ENCODE peak calls at places on chromosome 19, in six cellular contexts. One of them, this sample, is unnamed.

GRCh38 chr19:4556574-4557185 is 2.8 kb downstream of the SEMA6B start:
- DNase-seq in CD8-positive, alpha-beta T cell: no peak
- DNase-seq in NB4: peak
- DNase-seq in stimulated activated CD4-positive, alpha-beta T cell treated with anti-CD3 and anti-CD28 coated beads, Interleukin-12 subunit alpha, Interleukin-12 subunit beta, amount 100 ng/mL, for 4 hours: peak
- DNase-seq in stimulated activated CD8-positive, alpha-beta memory T cell treated with anti-CD3 and anti-CD28 coated beads, Interleukin-4, amount 100 ng/mL, for 1 hour: no peak
- DNase-seq in prostate gland: no peak
- DNase-seq in this sample: no peak

GRCh38 chr19:7730286-7731217 is 1.4 kb downstream of the CLEC4G start:
- DNase-seq in CD8-positive, alpha-beta T cell: no peak
- DNase-seq in NB4: no peak
- DNase-seq in stimulated activated CD8-positive, alpha-beta memory T cell treated with anti-CD3 and anti-CD28 coated beads, Interleukin-4, amount 100 ng/mL, for 1 hour: no peak
- DNase-seq in prostate gland: no peak
- DNase-seq in stimulated activated CD4-positive, alpha-beta T cell treated with anti-CD3 and anti-CD28 coated beads, Interleukin-12 subunit alpha, Interleukin-12 subunit beta, amount 100 ng/mL, for 4 hours: no peak
- DNase-seq in this sample: no peak

GRCh38 chr19:58361900-58362271 is 665 bp downstream of the ZNF497 start:
- DNase-seq in stimulated activated CD4-positive, alpha-beta T cell treated with anti-CD3 and anti-CD28 coated beads, Interleukin-12 subunit alpha, Interleukin-12 subunit beta, amount 100 ng/mL, for 4 hours: peak
- DNase-seq in CD8-positive, alpha-beta T cell: peak
- DNase-seq in prostate gland: peak
- DNase-seq in NB4: peak
- DNase-seq in stimulated activated CD8-positive, alpha-beta memory T cell treated with anti-CD3 and anti-CD28 coated beads, Interleukin-4, amount 100 ng/mL, for 1 hour: no peak
- DNase-seq in this sample: no peak

GRCh38 chr19:6707658-6708018 is 12.8 kb downstream of the C3 start:
- DNase-seq in prostate gland: no peak
- DNase-seq in CD8-positive, alpha-beta T cell: no peak
- DNase-seq in NB4: no peak
- DNase-seq in stimulated activated CD8-positive, alpha-beta memory T cell treated with anti-CD3 and anti-CD28 coated beads, Interleukin-4, amount 100 ng/mL, for 1 hour: no peak
- DNase-seq in stimulated activated CD4-positive, alpha-beta T cell treated with anti-CD3 and anti-CD28 coated beads, Interleukin-12 subunit alpha, Interleukin-12 subunit beta, amount 100 ng/mL, for 4 hours: no peak
- DNase-seq in this sample: no peak

GRCh38 chr19:5881543-5882299 is 11.4 kb upstream of the FUT5 start:
- DNase-seq in stimulated activated CD8-positive, alpha-beta memory T cell treated with anti-CD3 and anti-CD28 coated beads, Interleukin-4, amount 100 ng/mL, for 1 hour: no peak
- DNase-seq in prostate gland: no peak
- DNase-seq in stimulated activated CD4-positive, alpha-beta T cell treated with anti-CD3 and anti-CD28 coated beads, Interleukin-12 subunit alpha, Interleukin-12 subunit beta, amount 100 ng/mL, for 4 hours: no peak
- DNase-seq in NB4: no peak
- DNase-seq in CD8-positive, alpha-beta T cell: no peak
- DNase-seq in this sample: no peak

GRCh38 chr19:2171349-2172145 is 7.8 kb downstream of the DOT1L start:
- DNase-seq in stimulated activated CD8-positive, alpha-beta memory T cell treated with anti-CD3 and anti-CD28 coated beads, Interleukin-4, amount 100 ng/mL, for 1 hour: peak
- DNase-seq in prostate gland: no peak
- DNase-seq in stimulated activated CD4-positive, alpha-beta T cell treated with anti-CD3 and anti-CD28 coated beads, Interleukin-12 subunit alpha, Interleukin-12 subunit beta, amount 100 ng/mL, for 4 hours: peak
- DNase-seq in NB4: no peak
- DNase-seq in CD8-positive, alpha-beta T cell: peak
- DNase-seq in this sample: no peak

GRCh38 chr19:7337380-7338194 is 11.2 kb upstream of the ARHGEF18 start:
- DNase-seq in prostate gland: no peak
- DNase-seq in stimulated activated CD4-positive, alpha-beta T cell treated with anti-CD3 and anti-CD28 coated beads, Interleukin-12 subunit alpha, Interleukin-12 subunit beta, amount 100 ng/mL, for 4 hours: no peak
- DNase-seq in CD8-positive, alpha-beta T cell: no peak
- DNase-seq in NB4: peak
- DNase-seq in stimulated activated CD8-positive, alpha-beta memory T cell treated with anti-CD3 and anti-CD28 coated beads, Interleukin-4, amount 100 ng/mL, for 1 hour: no peak
- DNase-seq in this sample: no peak

GRCh38 chr19:13153627-13154240 is 3.5 kb downstream of the IER2 start:
- DNase-seq in stimulated activated CD8-positive, alpha-beta memory T cell treated with anti-CD3 and anti-CD28 coated beads, Interleukin-4, amount 100 ng/mL, for 1 hour: no peak
- DNase-seq in NB4: peak
- DNase-seq in prostate gland: no peak
- DNase-seq in stimulated activated CD4-positive, alpha-beta T cell treated with anti-CD3 and anti-CD28 coated beads, Interleukin-12 subunit alpha, Interleukin-12 subunit beta, amount 100 ng/mL, for 4 hours: peak
- DNase-seq in CD8-positive, alpha-beta T cell: no peak
- DNase-seq in this sample: no peak

GRCh38 chr19:53157601-53158000 is 1.3 kb downstream of the ZNF347 start:
- DNase-seq in prostate gland: peak
- DNase-seq in stimulated activated CD8-positive, alpha-beta memory T cell treated with anti-CD3 and anti-CD28 coated beads, Interleukin-4, amount 100 ng/mL, for 1 hour: no peak
- DNase-seq in NB4: no peak
- DNase-seq in stimulated activated CD4-positive, alpha-beta T cell treated with anti-CD3 and anti-CD28 coated beads, Interleukin-12 subunit alpha, Interleukin-12 subunit beta, amount 100 ng/mL, for 4 hours: no peak
- DNase-seq in CD8-positive, alpha-beta T cell: no peak
- DNase-seq in this sample: no peak

GRCh38 chr19:48137411-48137810 is 26.8 kb upstream of the PLA2G4C start:
- DNase-seq in NB4: no peak
- DNase-seq in CD8-positive, alpha-beta T cell: no peak
- DNase-seq in stimulated activated CD4-positive, alpha-beta T cell treated with anti-CD3 and anti-CD28 coated beads, Interleukin-12 subunit alpha, Interleukin-12 subunit beta, amount 100 ng/mL, for 4 hours: no peak
- DNase-seq in prostate gland: no peak
- DNase-seq in stimulated activated CD8-positive, alpha-beta memory T cell treated with anti-CD3 and anti-CD28 coated beads, Interleukin-4, amount 100 ng/mL, for 1 hour: no peak
- DNase-seq in this sample: no peak

GRCh38 chr19:38875656-38876345 is 2.3 kb downstream of the RINL start:
- DNase-seq in stimulated activated CD8-positive, alpha-beta memory T cell treated with anti-CD3 and anti-CD28 coated beads, Interleukin-4, amount 100 ng/mL, for 1 hour: no peak
- DNase-seq in NB4: no peak
- DNase-seq in stimulated activated CD4-positive, alpha-beta T cell treated with anti-CD3 and anti-CD28 coated beads, Interleukin-12 subunit alpha, Interleukin-12 subunit beta, amount 100 ng/mL, for 4 hours: no peak
- DNase-seq in CD8-positive, alpha-beta T cell: no peak
- DNase-seq in prostate gland: no peak
- DNase-seq in this sample: no peak

GRCh38 chr19:7925171-7925837 is 631 bp downstream of the CTXN1 start:
- DNase-seq in CD8-positive, alpha-beta T cell: peak
- DNase-seq in stimulated activated CD8-positive, alpha-beta memory T cell treated with anti-CD3 and anti-CD28 coated beads, Interleukin-4, amount 100 ng/mL, for 1 hour: peak
- DNase-seq in prostate gland: peak
- DNase-seq in NB4: peak
- DNase-seq in stimulated activated CD4-positive, alpha-beta T cell treated with anti-CD3 and anti-CD28 coated beads, Interleukin-12 subunit alpha, Interleukin-12 subunit beta, amount 100 ng/mL, for 4 hours: peak
- DNase-seq in this sample: peak

GRCh38 chr19:40744554-40745401 is 5.5 kb downstream of the ACTMAP start:
- DNase-seq in prostate gland: no peak
- DNase-seq in stimulated activated CD8-positive, alpha-beta memory T cell treated with anti-CD3 and anti-CD28 coated beads, Interleukin-4, amount 100 ng/mL, for 1 hour: no peak
- DNase-seq in stimulated activated CD4-positive, alpha-beta T cell treated with anti-CD3 and anti-CD28 coated beads, Interleukin-12 subunit alpha, Interleukin-12 subunit beta, amount 100 ng/mL, for 4 hours: no peak
- DNase-seq in NB4: no peak
- DNase-seq in CD8-positive, alpha-beta T cell: peak
- DNase-seq in this sample: no peak

GRCh38 chr19:56476671-56477428 is at the start of gene ZNF667:
- DNase-seq in prostate gland: peak
- DNase-seq in NB4: no peak
- DNase-seq in stimulated activated CD8-positive, alpha-beta memory T cell treated with anti-CD3 and anti-CD28 coated beads, Interleukin-4, amount 100 ng/mL, for 1 hour: no peak
- DNase-seq in CD8-positive, alpha-beta T cell: peak
- DNase-seq in stimulated activated CD4-positive, alpha-beta T cell treated with anti-CD3 and anti-CD28 coated beads, Interleukin-12 subunit alpha, Interleukin-12 subunit beta, amount 100 ng/mL, for 4 hours: peak
- DNase-seq in this sample: peak

GRCh38 chr19:47514151-47514868 is 553 bp downstream of the NAPA start:
- DNase-seq in prostate gland: no peak
- DNase-seq in stimulated activated CD8-positive, alpha-beta memory T cell treated with anti-CD3 and anti-CD28 coated beads, Interleukin-4, amount 100 ng/mL, for 1 hour: no peak
- DNase-seq in NB4: peak
- DNase-seq in CD8-positive, alpha-beta T cell: no peak
- DNase-seq in stimulated activated CD4-positive, alpha-beta T cell treated with anti-CD3 and anti-CD28 coated beads, Interleukin-12 subunit alpha, Interleukin-12 subunit beta, amount 100 ng/mL, for 4 hours: no peak
- DNase-seq in this sample: no peak

GRCh38 chr19:41359741-41360140 is 4.2 kb downstream of the B9D2 start:
- DNase-seq in stimulated activated CD4-positive, alpha-beta T cell treated with anti-CD3 and anti-CD28 coated beads, Interleukin-12 subunit alpha, Interleukin-12 subunit beta, amount 100 ng/mL, for 4 hours: no peak
- DNase-seq in prostate gland: no peak
- DNase-seq in CD8-positive, alpha-beta T cell: no peak
- DNase-seq in NB4: no peak
- DNase-seq in stimulated activated CD8-positive, alpha-beta memory T cell treated with anti-CD3 and anti-CD28 coated beads, Interleukin-4, amount 100 ng/mL, for 1 hour: no peak
- DNase-seq in this sample: no peak

GRCh38 chr19:23956051-23956450 is 41.4 kb downstream of the ZNF726 start:
- DNase-seq in stimulated activated CD4-positive, alpha-beta T cell treated with anti-CD3 and anti-CD28 coated beads, Interleukin-12 subunit alpha, Interleukin-12 subunit beta, amount 100 ng/mL, for 4 hours: no peak
- DNase-seq in stimulated activated CD8-positive, alpha-beta memory T cell treated with anti-CD3 and anti-CD28 coated beads, Interleukin-4, amount 100 ng/mL, for 1 hour: no peak
- DNase-seq in NB4: no peak
- DNase-seq in prostate gland: no peak
- DNase-seq in CD8-positive, alpha-beta T cell: no peak
- DNase-seq in this sample: no peak